ENCODE peak calls at places on chromosomes 5 and 9, in six cellular contexts. I is fibroblast of lung, T is stomach, M is IMR-90, Z is left ventricle myocardium inferior, S is colonic mucosa. K is an unnamed sample.

GRCh38 chr5:13866792-13867191 is 77.7 kb downstream of the DNAH5 start:
- DNase-seq in I (peak; percentile 5), T (no peak), M (peak; percentile 41), Z (peak; percentile 16), S (no peak), K (peak; percentile 59)

GRCh38 chr5:14032944-14033343 is 88.5 kb upstream of the DNAH5 start:
- DNase-seq in I (no peak), T (no peak), M (peak; percentile 33), Z (no peak), S (no peak), K (peak; percentile 3)

GRCh38 chr9:86591472-86591871 is 237.3 kb upstream of the TUT7 start:
- DNase-seq in I (no peak), T (no peak), M (no peak), Z (no peak), S (no peak), K (no peak)

GRCh38 chr5:1757511-1757910 is 42.1 kb downstream of the MRPL36 start:
- DNase-seq in I (no peak), T (peak; percentile 24), M (no peak), Z (no peak), S (no peak), K (no peak)

GRCh38 chr5:125002727-125003598 is 256.5 kb upstream of the ZNF608 start:
- DNase-seq in I (no peak), T (no peak), M (no peak), Z (no peak), S (no peak), K (peak; percentile 25)

GRCh38 chr9:14895806-14896205 is 14.4 kb downstream of the FREM1 start:
- DNase-seq in I (peak; percentile 37), T (no peak), M (peak; percentile 3), Z (no peak), S (no peak), K (no peak)

GRCh38 chr9:5551771-5552170 is 41.4 kb downstream of the PDCD1LG2 start:
- DNase-seq in I (no peak), T (no peak), M (peak; percentile 11), Z (no peak), S (no peak), K (no peak)

GRCh38 chr5:123947797-123948196 is 435.8 kb downstream of the CSNK1G3 start:
- DNase-seq in I (no peak), T (no peak), M (no peak), Z (no peak), S (no peak), K (no peak)

GRCh38 chr9:95316274-95316673 is 1.2 kb downstream of the FANCC start:
- DNase-seq in I (no peak), T (no peak), M (no peak), Z (no peak), S (no peak), K (no peak)

GRCh38 chr9:87677776-87678587 is 47.9 kb upstream of the CTSL start:
- DNase-seq in I (no peak), T (no peak), M (no peak), Z (no peak), S (no peak), K (no peak)

GRCh38 chr5:151659001-151659754 is 27.5 kb downstream of the SPARC start:
- DNase-seq in I (peak; percentile 82), T (peak; percentile 73), M (peak; percentile 80), Z (peak; percentile 79), S (peak; percentile 79), K (peak; percentile 90)

GRCh38 chr9:137039611-137040366 is 6.2 kb downstream of the NPDC1 start:
- DNase-seq in I (no peak), T (no peak), M (no peak), Z (no peak), S (no peak), K (no peak)

GRCh38 chr9:123550797-123551196 is 194.8 kb downstream of the CRB2 start:
- DNase-seq in I (no peak), T (no peak), M (no peak), Z (no peak), S (no peak), K (no peak)

GRCh38 chr5:66239034-66239433 is 94.9 kb downstream of the SREK1 start:
- DNase-seq in I (no peak), T (no peak), M (no peak), Z (no peak), S (no peak), K (no peak)

GRCh38 chr5:137858954-137859353 is 8.7 kb upstream of the MYOT start:
- DNase-seq in I (no peak), T (no peak), M (no peak), Z (no peak), S (no peak), K (no peak)

GRCh38 chr5:141747152-141747640 is 65.2 kb upstream of the ARAP3 start:
- DNase-seq in I (peak; percentile 50), T (peak; percentile 78), M (peak; percentile 38), Z (peak; percentile 87), S (peak; percentile 34), K (peak; percentile 43)

GRCh38 chr5:142376001-142376400 is 51.2 kb upstream of the SPRY4 start:
- DNase-seq in I (no peak), T (no peak), M (no peak), Z (no peak), S (no peak), K (peak; percentile 30)

GRCh38 chr9:128818839-128819715 is 777 bp downstream of the ENDOG start:
- DNase-seq in I (no peak), T (peak; percentile 50), M (no peak), Z (peak; percentile 40), S (peak; percentile 36), K (peak; percentile 42)

GRCh38 chr5:153594785-153595184 is 104.3 kb downstream of the GRIA1 start:
- DNase-seq in I (no peak), T (no peak), M (no peak), Z (no peak), S (no peak), K (no peak)

GRCh38 chr9:124480621-124480981 is 26.6 kb downstream of the NR5A1 start:
- DNase-seq in I (peak; percentile 13), T (no peak), M (peak; percentile 4), Z (no peak), S (no peak), K (peak; percentile 51)

GRCh38 chr5:136802382-136802781 is 437.0 kb upstream of the TRPC7 start:
- DNase-seq in I (no peak), T (no peak), M (peak; percentile 5), Z (no peak), S (no peak), K (peak; percentile 59)

GRCh38 chr5:173639-174600 is 17.4 kb upstream of the LRRC14B start:
- DNase-seq in I (no peak), T (no peak), M (no peak), Z (no peak), S (no peak), K (no peak)

GRCh38 chr5:150502847-150503246 is 5.1 kb upstream of the NDST1 start:
- DNase-seq in I (no peak), T (no peak), M (no peak), Z (no peak), S (no peak), K (no peak)

GRCh38 chr5:10596310-10596703 is 32.4 kb downstream of the ANKRD33B start:
- DNase-seq in I (no peak), T (no peak), M (no peak), Z (no peak), S (no peak), K (no peak)

GRCh38 chr5:40172721-40173120 is 507.0 kb upstream of the PTGER4 start:
- DNase-seq in I (no peak), T (no peak), M (no peak), Z (no peak), S (no peak), K (no peak)

GRCh38 chr5:79702606-79703380 is 13.2 kb downstream of the CMYA5 start:
- DNase-seq in I (peak; percentile 51), T (no peak), M (no peak), Z (no peak), S (no peak), K (peak; percentile 78)

DNA sequence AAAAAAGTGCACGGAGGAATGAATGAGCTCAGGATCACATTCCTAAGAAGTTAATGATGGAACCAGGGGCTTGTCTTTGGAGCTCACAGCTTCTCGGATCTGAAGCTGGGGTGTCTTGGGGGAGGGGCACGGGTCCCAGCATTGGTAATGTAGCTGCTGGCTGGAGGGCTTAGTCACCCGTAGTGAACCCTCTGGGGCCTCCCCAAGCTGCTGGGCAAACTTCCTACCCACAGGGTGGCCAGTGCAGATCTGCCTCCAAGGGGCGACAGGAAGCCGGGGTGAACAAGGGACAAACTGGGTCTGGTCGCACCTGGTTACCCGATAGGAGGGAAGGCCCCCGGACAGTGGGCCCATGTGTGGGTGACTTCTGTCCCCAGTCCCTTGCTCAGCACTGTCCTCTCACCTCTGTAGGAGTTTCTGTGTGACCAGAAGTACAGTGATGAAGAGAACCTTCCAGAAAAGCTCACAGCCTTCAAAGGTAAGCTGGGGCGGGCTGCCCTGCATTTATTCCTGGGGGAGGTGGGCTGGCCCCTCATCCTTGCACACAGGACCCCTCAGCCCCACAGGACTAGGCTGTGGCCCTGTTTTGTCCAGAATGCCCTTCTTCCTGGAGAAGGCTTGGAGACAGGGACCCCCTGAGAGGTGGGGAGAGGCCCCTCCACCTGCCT is 14.1 kb upstream of the NUP214 start:
- DNase-seq in I (no peak), T (no peak), M (no peak), Z (no peak), S (no peak), K (peak; percentile 9)
- H3K27me3 ChIP-seq in I (peaks cover 5% of the 10 kb centered on the region), T (peaks cover 4% of the 10 kb centered on the region), M (peaks cover 17% of the 10 kb centered on the region), Z (no peaks in the 10 kb centered on the region), S (no peaks in the 10 kb centered on the region), K (peaks cover 24% of the 10 kb centered on the region)

DNA sequence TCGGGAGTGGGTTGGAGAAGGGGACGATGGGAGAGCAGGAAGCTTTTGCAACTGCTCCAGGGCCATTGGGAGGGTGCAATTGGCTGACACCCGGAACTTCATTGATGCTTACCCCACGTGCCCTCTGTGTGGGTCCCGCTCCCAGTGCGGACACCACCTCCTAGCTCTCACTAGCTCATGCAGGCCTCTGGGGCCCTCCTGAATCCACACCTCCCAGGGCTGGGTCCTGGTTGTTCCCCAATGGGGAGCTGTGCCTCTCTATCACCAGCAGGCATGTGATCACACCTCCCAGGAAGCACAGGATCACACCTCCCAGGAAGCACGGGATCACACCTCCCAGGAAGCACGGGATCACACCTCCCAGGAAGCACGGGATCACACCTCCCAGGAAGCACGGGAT is 32.1 kb upstream of the FCN2 start:
- DNase-seq in I (no peak), T (no peak), M (no peak), Z (no peak), S (no peak), K (no peak)
- H3K4me1 ChIP-seq in I (no peaks in the 10 kb centered on the region), T (no peaks in the 10 kb centered on the region), M (no peaks in the 10 kb centered on the region), Z (no peaks in the 10 kb centered on the region), S (no peaks in the 10 kb centered on the region), K (no peaks in the 10 kb centered on the region)

DNA sequence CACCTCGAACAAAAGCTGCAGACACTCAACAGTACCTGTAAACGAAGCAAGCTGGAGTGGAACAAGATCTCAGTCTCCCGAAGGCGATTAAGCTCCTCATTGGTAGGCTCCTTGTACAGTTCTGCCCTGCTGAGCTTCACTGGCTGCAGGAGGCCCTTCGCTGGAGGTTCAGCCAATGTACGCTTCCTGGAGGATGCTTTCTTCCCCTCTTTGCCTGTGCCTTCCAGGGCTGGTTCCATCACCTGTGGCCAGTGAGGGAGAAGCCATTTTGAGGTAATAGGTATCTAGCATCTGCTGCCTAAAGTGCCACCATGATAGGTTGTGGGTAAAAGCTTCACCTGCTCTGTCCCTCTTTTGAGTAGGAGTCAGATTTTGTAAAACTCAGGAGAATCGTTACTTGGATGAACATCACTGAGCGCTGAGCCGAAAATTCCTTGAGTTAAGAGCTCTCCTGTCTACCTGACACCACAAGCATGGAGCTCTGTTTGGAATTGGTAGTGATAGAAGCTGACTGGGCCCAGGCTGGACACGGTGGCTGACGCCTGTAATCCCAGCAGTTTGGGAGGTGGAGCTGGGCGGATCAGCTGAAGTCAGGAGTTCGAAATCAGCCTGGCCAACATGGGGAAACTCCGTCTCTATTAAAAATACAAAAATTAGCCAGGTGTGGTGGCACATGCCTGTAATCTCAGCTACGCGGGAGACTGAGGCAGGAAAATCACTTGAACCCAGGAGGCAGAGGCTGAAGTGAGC is 1.4 kb downstream of the NOL6 start:
- DNase-seq in I (no peak), T (peak; percentile 10), M (no peak), Z (no peak), S (no peak), K (no peak)
- H3K4me3 ChIP-seq in I (peak overlapping the region; percentile 27), T (peak overlapping the region; percentile 95), M (no peak overlapping the region), Z (peak overlapping the region; percentile 84), S (peak overlapping the region; percentile 92), K (peak overlapping the region; percentile 97)

GRCh38 chr9:89608646-89609335 is 4.0 kb downstream of the GADD45G start:
- DNase-seq in I (no peak), T (no peak), M (no peak), Z (no peak), S (no peak), K (no peak)
- H3K27me3 ChIP-seq in I (no peaks in the 10 kb centered on the region), T (no peaks in the 10 kb centered on the region), M (peaks cover 15% of the 10 kb centered on the region), Z (no peaks in the 10 kb centered on the region), S (no peaks in the 10 kb centered on the region), K (peaks cover 28% of the 10 kb centered on the region)